ENCODE peak calls at places on chromosomes 6 and 20, in five cellular contexts. U is NCI-H345; V is activated CD4-positive, CD25-positive, alpha-beta regulatory T cell; T is memory B cell; W is ACHN. L is an unnamed sample.
A peak's percentile ranks its signal among the peaks of the same experiment; 100 is the strongest.

GRCh38 chr6:4189249-4189648 is 53.9 kb upstream of the ECI2 start:
- DNase-seq in W (no peak), T (no peak), V (no peak), U (no peak), L (no peak)

GRCh38 chr6:56359201-56359899 is 112.0 kb upstream of the COL21A1 start:
- DNase-seq in W (peak; percentile 72), V (peak; percentile 6), U (peak; percentile 73), T (peak; percentile 48), L (peak; percentile 81)

GRCh38 chr6:132959927-132960326 is 145.6 kb downstream of the RPS12 start:
- DNase-seq in W (no peak), U (no peak), V (no peak), T (no peak), L (no peak)

GRCh38 chr6:75546401-75546800 is 52.8 kb upstream of the FILIP1 start:
- DNase-seq in T (no peak), W (peak; percentile 25), U (no peak), V (no peak), L (no peak)

GRCh38 chr20:43914697-43915208 is at the start of gene TOX2:
- DNase-seq in W (peak; percentile 7), U (peak; percentile 76), T (no peak), V (peak; percentile 45), L (peak; percentile 70)

GRCh38 chr6:72524011-72524645 is 97.7 kb upstream of the KCNQ5 start:
- DNase-seq in T (no peak), V (no peak), U (peak; percentile 91), W (no peak), L (no peak)

GRCh38 chr6:15344186-15344506 is 98.3 kb downstream of the JARID2 start:
- DNase-seq in U (no peak), T (no peak), W (no peak), V (no peak), L (no peak)

GRCh38 chr6:168607272-168608112 is 166.5 kb downstream of the SMOC2 start:
- DNase-seq in T (no peak), U (peak; percentile 65), V (no peak), W (no peak), L (peak; percentile 29)

GRCh38 chr6:56808871-56809359 is 146.0 kb upstream of the BEND6 start:
- DNase-seq in U (no peak), V (no peak), T (no peak), W (peak; percentile 50), L (peak; percentile 19)

GRCh38 chr6:81614292-81614691 is 138.2 kb downstream of the TENT5A start:
- DNase-seq in U (peak; percentile 44), V (no peak), T (no peak), W (no peak), L (peak; percentile 58)

GRCh38 chr6:150940951-150941350 is 75.4 kb downstream of the MTHFD1L start:
- DNase-seq in V (no peak), T (no peak), U (no peak), W (no peak), L (no peak)

GRCh38 chr6:2795162-2795561 is 30.0 kb downstream of the WRNIP1 start:
- DNase-seq in V (no peak), W (no peak), U (no peak), T (no peak), L (no peak)

GRCh38 chr20:32570401-32571190 is 14.5 kb downstream of the NOL4L start:
- DNase-seq in W (no peak), T (no peak), U (no peak), V (no peak), L (no peak)

GRCh38 chr20:10857362-10858070 is 183.7 kb upstream of the JAG1 start:
- DNase-seq in W (peak; percentile 90), T (no peak), U (no peak), V (no peak), L (peak; percentile 91)

GRCh38 chr6:139765825-139766285 is 391.4 kb upstream of the CITED2 start:
- DNase-seq in W (no peak), T (no peak), U (no peak), V (no peak), L (peak; percentile 52)

GRCh38 chr6:164086326-164086887 is 671.9 kb downstream of the QKI start:
- DNase-seq in V (no peak), T (no peak), W (no peak), U (no peak), L (no peak)